ENCODE peak calls at places on chromosomes 1 and 21, in four cellular contexts. J is IMR-90, N is H9, M is H1. B is an unnamed sample.

GRCh38 chr1:39954870-39955546 is at the start of gene MFSD2A:
- DNase-seq in N (peak), J (peak), M (peak), B (peak)

GRCh38 chr1:235943581-235944114 is 76.9 kb upstream of the LYST start:
- DNase-seq in M (no peak), N (no peak), J (peak), B (no peak)

GRCh38 chr1:54323324-54323739 is 82.9 kb downstream of the SSBP3 start:
- DNase-seq in N (peak), M (no peak), J (no peak), B (peak)

GRCh38 chr21:43697758-43698643 is 20.9 kb upstream of the PDXK start:
- DNase-seq in N (no peak), J (peak), M (no peak), B (no peak)

GRCh38 chr1:167713330-167714081 is 8.3 kb upstream of the MPZL1 start:
- DNase-seq in M (peak), N (peak), J (peak), B (peak)

GRCh38 chr1:160672118-160672517 is 25.3 kb upstream of the SLAMF1 start:
- DNase-seq in M (no peak), J (no peak), N (no peak), B (peak)

GRCh38 chr1:31669786-31670582 is 25.3 kb upstream of the PEF1 start:
- DNase-seq in J (peak), M (no peak), N (peak), B (peak)

GRCh38 chr1:212293579-212293978 is 8.4 kb downstream of the PPP2R5A start:
- DNase-seq in J (peak), N (no peak), M (no peak), B (no peak)

GRCh38 chr21:43645414-43645891 is 13.8 kb downstream of the HSF2BP start:
- DNase-seq in J (peak), M (no peak), N (peak), B (peak)

GRCh38 chr1:186165303-186165702 is 209.8 kb downstream of the TPR start:
- DNase-seq in N (no peak), M (no peak), J (peak), B (no peak)

GRCh38 chr1:167775178-167775577 is 53.4 kb downstream of the MPZL1 start:
- DNase-seq in N (no peak), M (no peak), J (peak), B (no peak)

GRCh38 chr1:60600532-60600931 is 481.8 kb upstream of the NFIA start:
- DNase-seq in M (no peak), N (no peak), J (no peak), B (no peak)

GRCh38 chr1:121558514-121558913 is 373.7 kb downstream of the SRGAP2C start:
- DNase-seq in J (peak), N (no peak), M (no peak), B (peak)

GRCh38 chr1:24557711-24558121 is 1.8 kb downstream of the NCMAP start:
- DNase-seq in J (no peak), M (no peak), N (no peak), B (no peak)

GRCh38 chr1:40316595-40317393 is at the start of gene COL9A2:
- DNase-seq in N (peak), M (peak), J (no peak), B (peak)

GRCh38 chr1:13585996-13586395 is 2.4 kb downstream of the PDPN start:
- DNase-seq in J (no peak), N (no peak), M (no peak), B (no peak)

GRCh38 chr21:15837603-15838002 is 107.8 kb downstream of the USP25 start:
- DNase-seq in J (peak), N (no peak), M (no peak), B (no peak)

GRCh38 chr1:47478090-47478489 is 40.2 kb downstream of the FOXD2 start:
- DNase-seq in J (no peak), N (no peak), M (no peak), B (no peak)

GRCh38 chr1:203442821-203443220 is 32.8 kb upstream of the PRELP start:
- DNase-seq in N (no peak), J (no peak), M (no peak), B (no peak)

GRCh38 chr21:16551101-16551695 is 821.4 kb downstream of the USP25 start:
- DNase-seq in J (no peak), M (no peak), N (no peak), B (no peak)

GRCh38 chr21:31945576-31945975 is 72.8 kb downstream of the HUNK start:
- DNase-seq in J (peak), N (no peak), M (no peak), B (no peak)

GRCh38 chr1:218865591-218865990 is 308.1 kb upstream of the LYPLAL1 start:
- DNase-seq in J (peak), N (no peak), M (no peak), B (no peak)

GRCh38 chr1:94522304-94522703 is 19.3 kb downstream of the F3 start:
- DNase-seq in J (peak), M (no peak), N (no peak), B (peak)

GRCh38 chr1:99648107-99648506 is 2.2 kb downstream of the PALMD start:
- DNase-seq in N (peak), J (no peak), M (no peak), B (peak)

GRCh38 chr1:64775152-64775551 is 30.3 kb downstream of the RAVER2 start:
- DNase-seq in N (no peak), J (no peak), M (no peak), B (no peak)

GRCh38 chr1:163912491-163912890 is 590.7 kb downstream of the NUF2 start:
- DNase-seq in J (no peak), N (no peak), M (no peak), B (no peak)

GRCh38 chr1:247111259-247111635 is 7.1 kb upstream of the ZNF669 start:
- DNase-seq in J (no peak), N (peak), M (peak), B (no peak)

GRCh38 chr1:193952778-193953374 is 766.5 kb upstream of the B3GALT2 start:
- DNase-seq in M (no peak), J (no peak), N (no peak), B (no peak)

GRCh38 chr1:41102208-41102607 is 80.7 kb upstream of the SLFNL1 start:
- DNase-seq in M (no peak), N (no peak), J (peak), B (no peak)

GRCh38 chr1:203440780-203441179 is 34.8 kb upstream of the PRELP start:
- DNase-seq in J (peak), N (peak), M (no peak), B (peak)

GRCh38 chr21:42061866-42062542 is 9.1 kb upstream of the UMODL1 start:
- DNase-seq in N (no peak), J (no peak), M (no peak), B (no peak)

GRCh38 chr1:52602328-52603300 is at the start of gene GPX7:
- DNase-seq in N (peak), J (peak), M (peak), B (peak)
- H3K56ac ChIP-seq in N (no peak), J (no peak), M (no peak), B (peak)

GRCh38 chr1:151326619-151327222 is 495 bp downstream of the PI4KB start:
- DNase-seq in J (peak), N (no peak), M (no peak), B (peak)
- H3K56ac ChIP-seq in J (peak), N (no peak), M (no peak), B (peak)

GRCh38 chr1:183961132-183961531 is 76.4 kb downstream of the COLGALT2 start:
- DNase-seq in N (no peak), M (no peak), J (no peak), B (no peak)
- H3K56ac ChIP-seq in N (no peak), M (no peak), J (no peak), B (no peak)

GRCh38 chr1:38043036-38043747 is 3.4 kb downstream of the POU3F1 start:
- DNase-seq in M (no peak), J (no peak), N (no peak), B (no peak)
- H3K56ac ChIP-seq in M (no peak), J (no peak), N (no peak), B (no peak)

DNA sequence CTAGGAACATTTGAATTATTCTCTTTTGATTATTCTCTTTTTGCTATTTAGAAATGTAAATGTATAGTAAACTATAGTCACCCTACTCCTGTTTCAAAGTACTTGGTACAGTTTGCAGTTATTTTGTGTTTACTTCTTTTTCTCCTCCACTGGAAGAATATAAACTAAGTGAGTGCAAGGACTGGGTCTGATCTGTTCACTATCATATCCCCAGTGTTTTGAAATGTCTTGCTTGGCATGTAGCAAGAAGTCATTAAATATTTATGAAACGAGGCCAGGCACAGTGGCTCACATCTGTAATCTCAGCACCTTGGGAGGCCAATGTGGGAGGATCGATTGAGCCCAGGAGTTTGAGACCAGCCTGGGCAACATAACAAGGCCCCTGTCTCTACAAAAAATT is 35.8 kb upstream of the PODN start:
- DNase-seq in N (no peak), J (no peak), M (no peak), B (no peak)
- H3K56ac ChIP-seq in N (no peak), J (peak), M (no peak), B (no peak)

DNA sequence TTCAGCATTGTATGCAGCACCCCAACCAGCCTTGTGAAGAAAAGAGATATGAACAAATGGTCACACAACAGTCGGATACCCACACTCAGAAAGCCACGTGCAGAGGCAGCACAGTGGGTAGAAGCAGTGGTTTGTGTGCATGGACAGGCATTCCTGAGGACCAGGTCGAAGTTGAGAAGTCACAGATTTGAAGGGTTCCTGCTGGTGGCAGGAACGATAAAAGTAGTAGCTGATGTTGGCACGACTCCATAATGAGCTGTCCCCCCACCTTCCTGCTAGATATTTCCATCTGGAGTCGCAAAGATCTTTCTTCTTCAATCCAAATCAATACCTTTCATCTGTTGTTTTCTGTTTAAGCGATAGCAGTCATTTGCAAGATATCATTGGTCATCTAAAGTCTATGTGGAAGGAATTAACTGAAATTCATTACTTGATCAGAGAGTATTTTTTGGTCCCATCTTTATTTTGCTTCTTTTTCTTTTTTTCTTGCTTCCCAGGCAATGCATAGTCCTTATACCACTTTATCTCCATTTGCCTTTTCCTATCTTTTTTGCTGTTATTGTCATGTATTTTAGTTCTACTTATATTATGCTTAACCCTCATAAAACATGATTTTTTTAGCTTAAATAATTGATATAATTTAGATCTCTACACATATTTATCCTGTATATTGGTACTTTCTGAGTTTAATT is 176.4 kb downstream of the DHRS3 start:
- DNase-seq in J (no peak), M (no peak), N (no peak), B (no peak)
- H3K56ac ChIP-seq in J (no peak), M (no peak), N (no peak), B (no peak)

GRCh38 chr21:23155281-23155680 is 2157.1 kb downstream of the NCAM2 start:
- DNase-seq in N (no peak), J (no peak), M (no peak), B (no peak)

GRCh38 chr21:23152130-23152529 is 2153.9 kb downstream of the NCAM2 start:
- DNase-seq in J (no peak), M (no peak), N (no peak), B (no peak)
- H3K56ac ChIP-seq in J (no peak), M (no peak), N (no peak), B (no peak)

DNA sequence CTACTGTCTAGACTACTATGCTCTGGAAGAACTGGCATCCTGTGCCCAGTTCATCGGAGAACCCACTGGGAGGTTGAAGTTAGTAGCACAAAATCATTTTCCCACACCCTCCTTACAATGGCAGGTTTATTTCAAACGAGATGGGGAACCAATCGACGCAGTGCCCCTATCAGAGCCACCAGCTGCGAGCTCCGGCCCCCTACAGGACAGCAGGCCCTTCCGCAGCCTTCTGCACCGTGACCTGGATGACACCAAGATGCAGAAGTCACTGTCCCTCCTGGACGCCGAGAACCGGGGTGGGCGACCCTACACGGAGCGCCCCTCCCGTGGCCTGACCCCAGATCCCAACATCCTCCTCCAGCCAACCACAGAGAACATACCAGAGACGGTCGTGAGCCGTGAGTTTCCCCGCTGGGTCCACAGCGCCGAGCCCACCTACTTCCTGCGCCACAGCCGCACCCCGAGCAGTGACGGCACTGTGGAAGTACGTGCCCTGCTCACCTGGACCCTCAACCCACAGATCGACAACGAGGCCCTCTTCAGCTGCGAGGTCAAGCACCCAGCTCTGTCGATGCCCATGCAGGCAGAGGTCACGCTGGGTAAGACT is 115.5 kb upstream of the KLHDC7A start:
- DNase-seq in M (no peak), J (no peak), N (no peak), B (no peak)
- H3K56ac ChIP-seq in M (no peak), J (no peak), N (no peak), B (no peak)

GRCh38 chr1:116988248-116988647 is 13.3 kb upstream of the CD101 start:
- DNase-seq in M (no peak), J (no peak), N (no peak), B (no peak)
- H3K56ac ChIP-seq in M (no peak), J (no peak), N (no peak), B (no peak)

B was measured in mesendoderm.